ENCODE peak calls at places on chromosomes 6 and 20, in four cellular contexts. One of them, this sample, is unnamed.

GRCh38 chr6:168956884-168957730 is 296.5 kb downstream of the THBS2 start:
- DNase-seq in PC-9: peak; percentile 12
- DNase-seq in A549: peak; percentile 60
- DNase-seq in neuronal stem cell: peak; percentile 50
- DNase-seq in this sample: peak; percentile 8

GRCh38 chr6:168201383-168201782 is 118.2 kb downstream of the DACT2 start:
- DNase-seq in PC-9: no peak
- DNase-seq in A549: peak; percentile 37
- DNase-seq in neuronal stem cell: no peak
- DNase-seq in this sample: no peak

GRCh38 chr6:12304487-12304886 is 14.3 kb downstream of the EDN1 start:
- DNase-seq in PC-9: no peak
- DNase-seq in A549: no peak
- DNase-seq in neuronal stem cell: no peak
- DNase-seq in this sample: no peak

GRCh38 chr6:11486959-11487358 is 50.6 kb upstream of the TMEM170B start:
- DNase-seq in PC-9: no peak
- DNase-seq in A549: no peak
- DNase-seq in neuronal stem cell: no peak
- DNase-seq in this sample: no peak

GRCh38 chr6:147947521-147947920 is 395.1 kb upstream of the SASH1 start:
- DNase-seq in PC-9: no peak
- DNase-seq in A549: no peak
- DNase-seq in neuronal stem cell: no peak
- DNase-seq in this sample: no peak

GRCh38 chr6:152071318-152071717 is 263.8 kb downstream of the ESR1 start:
- DNase-seq in PC-9: no peak
- DNase-seq in A549: no peak
- DNase-seq in neuronal stem cell: no peak
- DNase-seq in this sample: no peak

GRCh38 chr20:56417911-56418310 is 5.9 kb downstream of the CASS4 start:
- DNase-seq in PC-9: no peak
- DNase-seq in A549: no peak
- DNase-seq in neuronal stem cell: no peak
- DNase-seq in this sample: no peak

GRCh38 chr6:88983532-88983931 is 20.1 kb upstream of the RNGTT start:
- DNase-seq in PC-9: no peak
- DNase-seq in A549: peak; percentile 49
- DNase-seq in neuronal stem cell: no peak
- DNase-seq in this sample: no peak

GRCh38 chr20:57437672-57438330 is 46.6 kb downstream of the RBM38 start:
- DNase-seq in PC-9: no peak
- DNase-seq in A549: no peak
- DNase-seq in neuronal stem cell: no peak
- DNase-seq in this sample: no peak

GRCh38 chr6:151139524-151139923 is 100.2 kb upstream of the AKAP12 start:
- DNase-seq in PC-9: no peak
- DNase-seq in A549: no peak
- DNase-seq in neuronal stem cell: no peak
- DNase-seq in this sample: no peak

GRCh38 chr20:507006-507758 is 36.4 kb downstream of the CSNK2A1 start:
- DNase-seq in PC-9: no peak
- DNase-seq in A549: no peak
- DNase-seq in neuronal stem cell: no peak
- DNase-seq in this sample: no peak

GRCh38 chr6:25774120-25774730 is 19.7 kb downstream of the SLC17A4 start:
- DNase-seq in PC-9: no peak
- DNase-seq in A549: no peak
- DNase-seq in neuronal stem cell: no peak
- DNase-seq in this sample: no peak

GRCh38 chr20:56439784-56440291 is 27.8 kb downstream of the CASS4 start:
- DNase-seq in PC-9: peak; percentile 34
- DNase-seq in A549: no peak
- DNase-seq in neuronal stem cell: no peak
- DNase-seq in this sample: no peak

GRCh38 chr6:19668710-19669109 is 168.5 kb upstream of the ID4 start:
- DNase-seq in PC-9: no peak
- DNase-seq in A549: no peak
- DNase-seq in neuronal stem cell: no peak
- DNase-seq in this sample: no peak

GRCh38 chr6:161583561-161583960 is 309.7 kb upstream of the AGPAT4 start:
- DNase-seq in PC-9: no peak
- DNase-seq in A549: no peak
- DNase-seq in neuronal stem cell: no peak
- DNase-seq in this sample: no peak

GRCh38 chr6:30196376-30196775 is 16.8 kb downstream of the TRIM26 start:
- DNase-seq in PC-9: no peak
- DNase-seq in A549: no peak
- DNase-seq in neuronal stem cell: no peak
- DNase-seq in this sample: no peak

GRCh38 chr6:138162104-138162946 is 586 bp downstream of the ARFGEF3 start:
- DNase-seq in PC-9: no peak
- DNase-seq in A549: peak; percentile 2
- DNase-seq in neuronal stem cell: no peak
- DNase-seq in this sample: no peak

GRCh38 chr20:19129976-19130612 is 82.3 kb upstream of the SLC24A3 start:
- DNase-seq in PC-9: no peak
- DNase-seq in A549: no peak
- DNase-seq in neuronal stem cell: no peak
- DNase-seq in this sample: no peak

GRCh38 chr20:36611625-36612024 is 6.0 kb downstream of the RAB5IF start:
- DNase-seq in PC-9: no peak
- DNase-seq in A549: no peak
- DNase-seq in neuronal stem cell: no peak
- DNase-seq in this sample: no peak

GRCh38 chr20:22248052-22248667 is 336.2 kb downstream of the FOXA2 start:
- DNase-seq in PC-9: no peak
- DNase-seq in A549: peak; percentile 26
- DNase-seq in neuronal stem cell: peak; percentile 29
- DNase-seq in this sample: no peak

GRCh38 chr6:1820165-1820564 is 210.4 kb downstream of the FOXC1 start:
- DNase-seq in PC-9: no peak
- DNase-seq in A549: no peak
- DNase-seq in neuronal stem cell: no peak
- DNase-seq in this sample: no peak

GRCh38 chr6:3742426-3743344 is 8.8 kb downstream of the PXDC1 start:
- DNase-seq in PC-9: peak; percentile 85
- DNase-seq in A549: peak; percentile 73
- DNase-seq in neuronal stem cell: peak; percentile 77
- DNase-seq in this sample: no peak

GRCh38 chr6:163408352-163408991 is 6.0 kb upstream of the QKI start:
- DNase-seq in PC-9: no peak
- DNase-seq in A549: peak; percentile 48
- DNase-seq in neuronal stem cell: no peak
- DNase-seq in this sample: no peak

DNA sequence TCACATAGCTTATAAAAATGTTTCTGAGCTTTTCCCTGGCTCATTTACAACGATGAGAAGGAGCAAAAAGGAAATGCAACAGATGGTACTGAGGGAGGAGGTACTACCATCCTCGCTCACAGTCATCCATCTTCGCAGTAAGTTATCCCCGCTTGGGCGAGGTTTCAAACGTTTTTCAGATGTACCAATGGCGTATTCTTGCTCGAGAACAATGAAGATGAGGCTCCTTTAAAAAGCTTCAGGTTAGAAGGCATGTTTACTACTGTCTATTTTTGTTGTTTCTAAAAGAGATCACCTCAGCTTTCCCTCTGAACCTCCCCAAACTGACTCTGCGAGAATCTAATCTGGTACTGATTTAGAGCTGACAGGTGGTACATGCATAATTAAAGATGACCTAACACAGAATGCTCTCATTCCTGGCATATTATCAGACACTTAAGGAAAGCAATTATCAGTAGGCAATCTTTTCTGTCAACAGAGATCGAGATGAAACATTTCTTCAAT is 178.7 kb downstream of the GJA10 start:
- DNase-seq in PC-9: no peak
- DNase-seq in A549: no peak
- DNase-seq in neuronal stem cell: no peak
- DNase-seq in this sample: no peak
- H3K27ac ChIP-seq in PC-9: no peak overlapping the region
- H3K27ac ChIP-seq in A549: no peak overlapping the region
- H3K27ac ChIP-seq in neuronal stem cell: no peak overlapping the region
- H3K27ac ChIP-seq in this sample: no peak overlapping the region

GRCh38 chr6:113050979-113051378 is 703.8 kb downstream of the RFPL4B start:
- DNase-seq in PC-9: no peak
- DNase-seq in A549: no peak
- DNase-seq in neuronal stem cell: peak; percentile 39
- DNase-seq in this sample: no peak

GRCh38 chr6:113049190-113049589 is 702.1 kb downstream of the RFPL4B start:
- DNase-seq in PC-9: no peak
- DNase-seq in A549: no peak
- DNase-seq in neuronal stem cell: no peak
- DNase-seq in this sample: no peak

GRCh38 chr6:113050010-113050893 is 703.1 kb downstream of the RFPL4B start:
- DNase-seq in PC-9: peak; percentile 22
- DNase-seq in A549: no peak
- DNase-seq in neuronal stem cell: no peak
- DNase-seq in this sample: no peak

GRCh38 chr6:113055086-113055485 is 708.0 kb downstream of the RFPL4B start:
- DNase-seq in PC-9: no peak
- DNase-seq in A549: no peak
- DNase-seq in neuronal stem cell: no peak
- DNase-seq in this sample: no peak

DNA sequence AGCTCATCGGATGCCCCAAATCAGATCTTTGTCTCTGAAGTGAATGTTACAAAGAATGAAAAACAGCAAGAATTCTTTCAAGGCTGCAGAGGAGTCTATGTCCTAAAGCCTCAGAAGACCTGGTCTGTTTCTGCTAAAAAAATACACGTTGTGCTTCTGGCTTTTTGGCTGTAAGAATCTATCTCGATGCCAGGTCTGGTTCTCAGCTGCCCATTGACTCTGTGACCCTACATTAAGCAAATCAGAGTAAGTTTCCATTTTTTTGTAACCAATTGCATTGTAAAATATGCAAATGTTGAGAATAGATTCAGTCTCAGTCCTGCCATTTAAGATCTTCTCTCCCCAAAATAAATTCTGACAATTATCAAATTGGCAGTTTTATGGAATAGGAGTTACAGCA is 705.4 kb downstream of the RFPL4B start:
- DNase-seq in PC-9: no peak
- DNase-seq in A549: no peak
- DNase-seq in neuronal stem cell: no peak
- DNase-seq in this sample: no peak
- H3K27ac ChIP-seq in PC-9: no peak overlapping the region
- H3K27ac ChIP-seq in A549: no peak overlapping the region
- H3K27ac ChIP-seq in neuronal stem cell: no peak overlapping the region
- H3K27ac ChIP-seq in this sample: no peak overlapping the region

GRCh38 chr6:149366237-149366921 is 33.7 kb upstream of the SUMO4 start:
- DNase-seq in PC-9: no peak
- DNase-seq in A549: no peak
- DNase-seq in neuronal stem cell: no peak
- DNase-seq in this sample: no peak
- H3K27ac ChIP-seq in PC-9: no peak overlapping the region
- H3K27ac ChIP-seq in A549: no peak overlapping the region
- H3K27ac ChIP-seq in neuronal stem cell: no peak overlapping the region
- H3K27ac ChIP-seq in this sample: no peak overlapping the region

GRCh38 chr20:23636182-23636907 is 1.4 kb downstream of the CST3 start:
- DNase-seq in PC-9: no peak
- DNase-seq in A549: no peak
- DNase-seq in neuronal stem cell: no peak
- DNase-seq in this sample: no peak
- H3K27ac ChIP-seq in PC-9: peak overlapping the region; percentile 46
- H3K27ac ChIP-seq in A549: peak overlapping the region; percentile 99
- H3K27ac ChIP-seq in neuronal stem cell: no peak overlapping the region
- H3K27ac ChIP-seq in this sample: peak overlapping the region; percentile 88

GRCh38 chr6:49151033-49151432 is 312.0 kb downstream of the MMUT start:
- DNase-seq in PC-9: no peak
- DNase-seq in A549: no peak
- DNase-seq in neuronal stem cell: no peak
- DNase-seq in this sample: no peak
- H3K27ac ChIP-seq in PC-9: no peak overlapping the region
- H3K27ac ChIP-seq in A549: no peak overlapping the region
- H3K27ac ChIP-seq in neuronal stem cell: no peak overlapping the region
- H3K27ac ChIP-seq in this sample: no peak overlapping the region

GRCh38 chr6:119612176-119612870 is 262.8 kb upstream of the MAN1A1 start:
- DNase-seq in PC-9: no peak
- DNase-seq in A549: no peak
- DNase-seq in neuronal stem cell: no peak
- DNase-seq in this sample: no peak
- H3K27ac ChIP-seq in PC-9: no peak overlapping the region
- H3K27ac ChIP-seq in A549: no peak overlapping the region
- H3K27ac ChIP-seq in neuronal stem cell: no peak overlapping the region
- H3K27ac ChIP-seq in this sample: no peak overlapping the region

GRCh38 chr6:157430834-157431233 is 49.8 kb downstream of the ZDHHC14 start:
- DNase-seq in PC-9: no peak
- DNase-seq in A549: no peak
- DNase-seq in neuronal stem cell: no peak
- DNase-seq in this sample: no peak

GRCh38 chr6:157428418-157429202 is 47.6 kb downstream of the ZDHHC14 start:
- DNase-seq in PC-9: peak; percentile 28
- DNase-seq in A549: peak; percentile 16
- DNase-seq in neuronal stem cell: no peak
- DNase-seq in this sample: peak; percentile 82

GRCh38 chr6:157424491-157425020 is 43.6 kb downstream of the ZDHHC14 start:
- DNase-seq in PC-9: no peak
- DNase-seq in A549: no peak
- DNase-seq in neuronal stem cell: no peak
- DNase-seq in this sample: no peak

GRCh38 chr6:157429248-157429647 is 48.3 kb downstream of the ZDHHC14 start:
- DNase-seq in PC-9: no peak
- DNase-seq in A549: no peak
- DNase-seq in neuronal stem cell: no peak
- DNase-seq in this sample: no peak

DNA sequence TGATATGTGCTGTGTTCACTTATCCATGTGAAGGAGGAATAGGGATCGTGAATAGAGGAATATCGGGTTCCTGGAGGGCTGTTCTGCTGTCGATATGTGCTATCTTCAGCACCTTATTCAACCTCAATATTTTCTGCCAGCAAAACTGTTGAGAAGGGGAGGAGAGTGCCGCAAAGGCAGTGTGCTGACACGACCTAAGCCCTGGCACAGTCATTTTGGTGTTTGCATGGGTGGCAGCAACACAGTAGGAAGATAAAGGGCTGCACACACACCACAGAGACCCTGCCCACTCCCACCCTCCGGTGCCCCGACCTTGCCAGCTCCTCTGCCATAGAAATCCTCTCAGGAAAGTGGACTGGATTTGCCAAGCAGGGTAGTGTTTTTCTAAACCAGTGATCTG is 47.0 kb downstream of the ZDHHC14 start:
- DNase-seq in PC-9: no peak
- DNase-seq in A549: no peak
- DNase-seq in neuronal stem cell: no peak
- DNase-seq in this sample: no peak
- H3K27ac ChIP-seq in PC-9: peak overlapping the region; percentile 49
- H3K27ac ChIP-seq in A549: no peak overlapping the region
- H3K27ac ChIP-seq in neuronal stem cell: no peak overlapping the region
- H3K27ac ChIP-seq in this sample: no peak overlapping the region

This sample was measured in epithelial cell of prostate.